ENCODE peak calls at places on chromosomes 2 and 18, in six cellular contexts. V is left ventricle myocardium inferior; W is stimulated activated CD8-positive, alpha-beta memory T cell treated with anti-CD3 and anti-CD28 coated beads, Interleukin-15, amount 100 ng/mL, for 48 hours; M is hypothalamus; H is NCI-H1105 treated with DMSO at 0.1 percent for 48 hours; C is substantia nigra. P is an unnamed sample.

GRCh38 chr2:24418166-24418843 is 58.0 kb upstream of the ITSN2 start:
- DNase-seq in V (no peak), W (no peak), M (no peak), H (no peak), C (no peak), P (no peak)

GRCh38 chr18:22559414-22560282 is 141.9 kb upstream of the CTAGE1 start:
- DNase-seq in V (peak), W (no peak), M (no peak), H (peak), C (no peak), P (no peak)

GRCh38 chr2:38439807-38440300 is 62.8 kb upstream of the ATL2 start:
- DNase-seq in V (no peak), W (no peak), M (no peak), H (no peak), C (no peak), P (no peak)

GRCh38 chr18:45352874-45353273 is 262.4 kb upstream of the SLC14A2 start:
- DNase-seq in V (no peak), W (no peak), M (no peak), H (no peak), C (no peak), P (no peak)

GRCh38 chr18:31230495-31230894 is 67.8 kb upstream of the DSC1 start:
- DNase-seq in V (no peak), W (no peak), M (no peak), H (no peak), C (no peak), P (no peak)

GRCh38 chr2:173119069-173119807 is 43.6 kb downstream of the MAP3K20 start:
- DNase-seq in V (no peak), W (no peak), M (no peak), H (peak), C (no peak), P (no peak)

GRCh38 chr2:61910603-61911002 is 5.1 kb downstream of the COMMD1 start:
- DNase-seq in V (no peak), W (no peak), M (no peak), H (no peak), C (no peak), P (no peak)

GRCh38 chr2:95333888-95334338 is 36.8 kb downstream of the KCNIP3 start:
- DNase-seq in V (peak), W (no peak), M (no peak), H (no peak), C (no peak), P (peak)

GRCh38 chr2:59236723-59237122 is 995.6 kb upstream of the FANCL start:
- DNase-seq in V (no peak), W (no peak), M (no peak), H (no peak), C (no peak), P (no peak)

GRCh38 chr2:240308111-240308651 is 127.3 kb upstream of the GPC1 start:
- DNase-seq in V (no peak), W (no peak), M (no peak), H (no peak), C (no peak), P (no peak)

GRCh38 chr2:41853427-41854191 is 194.2 kb upstream of the PKDCC start:
- DNase-seq in V (no peak), W (no peak), M (peak), H (peak), C (peak), P (peak)

GRCh38 chr2:55861733-55862132 is 61.8 kb downstream of the EFEMP1 start:
- DNase-seq in V (no peak), W (no peak), M (no peak), H (no peak), C (no peak), P (no peak)

GRCh38 chr2:180219471-180219870 is 212.4 kb upstream of the CWC22 start:
- DNase-seq in V (no peak), W (no peak), M (no peak), H (no peak), C (no peak), P (no peak)

GRCh38 chr2:25042321-25043240 is 705 bp downstream of the EFR3B start:
- DNase-seq in V (peak), W (no peak), M (no peak), H (peak), C (peak), P (no peak)

GRCh38 chr2:191631754-191632153 is 46.2 kb upstream of the NABP1 start:
- DNase-seq in V (peak), W (no peak), M (no peak), H (peak), C (no peak), P (no peak)

GRCh38 chr2:21782866-21783265 is 659.1 kb downstream of the TDRD15 start:
- DNase-seq in V (no peak), W (no peak), M (no peak), H (no peak), C (no peak), P (no peak)

GRCh38 chr2:240972636-240973521 is 25.5 kb upstream of the SNED1 start:
- DNase-seq in V (peak), W (no peak), M (peak), H (peak), C (peak), P (no peak)

GRCh38 chr2:148590613-148591012 is 53.9 kb upstream of the EPC2 start:
- DNase-seq in V (no peak), W (no peak), M (no peak), H (no peak), C (no peak), P (no peak)

GRCh38 chr2:101502095-101502494 is 27.2 kb upstream of the RFX8 start:
- DNase-seq in V (no peak), W (no peak), M (no peak), H (no peak), C (no peak), P (no peak)

GRCh38 chr2:28751956-28752607 is 452 bp downstream of the PPP1CB start:
- DNase-seq in V (peak), W (no peak), M (no peak), H (peak), C (peak), P (no peak)

GRCh38 chr2:187553908-187554703 is at the start of gene TFPI:
- DNase-seq in V (no peak), W (no peak), M (no peak), H (no peak), C (no peak), P (peak)

GRCh38 chr2:142872900-142873724 is 4.4 kb upstream of the KYNU start:
- DNase-seq in V (no peak), W (no peak), M (no peak), H (no peak), C (no peak), P (no peak)

GRCh38 chr2:177020524-177021119 is 192.0 kb upstream of the HNRNPA3 start:
- DNase-seq in V (no peak), W (no peak), M (no peak), H (no peak), C (no peak), P (no peak)

GRCh38 chr2:198116652-198117175 is 312.3 kb downstream of the PLCL1 start:
- DNase-seq in V (no peak), W (no peak), M (no peak), H (no peak), C (no peak), P (no peak)

GRCh38 chr2:3376821-3377220 is 797 bp downstream of the EIPR1 start:
- DNase-seq in V (no peak), W (no peak), M (no peak), H (no peak), C (no peak), P (no peak)

GRCh38 chr18:79508565-79509535 is 113.1 kb downstream of the NFATC1 start:
- DNase-seq in V (no peak), W (no peak), M (no peak), H (no peak), C (no peak), P (no peak)

GRCh38 chr2:185608799-185609198 is 129.8 kb upstream of the FSIP2 start:
- DNase-seq in V (no peak), W (no peak), M (no peak), H (no peak), C (no peak), P (no peak)

GRCh38 chr2:62071126-62071598 is 124.8 kb upstream of the B3GNT2 start:
- DNase-seq in V (no peak), W (no peak), M (no peak), H (no peak), C (no peak), P (no peak)

GRCh38 chr18:76847926-76848325 is 25.6 kb downstream of the ZNF236 start:
- DNase-seq in V (no peak), W (no peak), M (no peak), H (no peak), C (no peak), P (no peak)

GRCh38 chr18:27608742-27609141 is 423.6 kb upstream of the CHST9 start:
- DNase-seq in V (no peak), W (no peak), M (no peak), H (no peak), C (no peak), P (no peak)

GRCh38 chr18:2908166-2908945 is 61.5 kb downstream of the EMILIN2 start:
- DNase-seq in V (no peak), W (no peak), M (no peak), H (no peak), C (no peak), P (peak)

GRCh38 chr2:201127570-201127969 is 11.6 kb downstream of the CFLAR start:
- DNase-seq in V (no peak), W (no peak), M (no peak), H (no peak), C (peak), P (no peak)

GRCh38 chr18:12027046-12027445 is 45.7 kb downstream of the IMPA2 start:
- DNase-seq in V (peak), W (no peak), M (no peak), H (no peak), C (no peak), P (no peak)

GRCh38 chr18:22872894-22873537 is 60.1 kb upstream of the RBBP8 start:
- DNase-seq in V (no peak), W (no peak), M (no peak), H (no peak), C (no peak), P (no peak)

GRCh38 chr18:44937985-44938384 is 257.3 kb downstream of the SETBP1 start:
- DNase-seq in V (no peak), W (no peak), M (no peak), H (no peak), C (no peak), P (no peak)

P was measured in tibial nerve.